ENCODE peak calls at places on chromosomes 2 and 18, in six cellular contexts. K, A, M, P, V and O are unnamed samples. For H3K4me1, the result is how much of the 10 kb centered on the place peaks cover.

GRCh38 chr2:71703981-71704545 is 250.7 kb downstream of the DYSF start:
- DNase-seq in V (no peak), K (no peak), P (no peak), M (no peak), A (no peak), O (no peak)

GRCh38 chr2:100285011-100285410 is 37.3 kb downstream of the LONRF2 start:
- DNase-seq in A (no peak), K (no peak), M (no peak), P (no peak), V (no peak), O (no peak)

GRCh38 chr2:31324000-31324633 is 90.2 kb downstream of the EHD3 start:
- DNase-seq in A (no peak), V (no peak), M (no peak), K (no peak), P (no peak), O (no peak)

GRCh38 chr18:22643731-22644130 is 226.0 kb upstream of the CTAGE1 start:
- DNase-seq in A (no peak), K (no peak), P (no peak), M (no peak), V (no peak), O (no peak)

GRCh38 chr18:24876266-24876665 is 415.8 kb downstream of the HRH4 start:
- DNase-seq in V (no peak), M (no peak), A (no peak), P (no peak), K (no peak), O (no peak)

GRCh38 chr2:160952462-160952861 is 207.8 kb upstream of the TANK start:
- DNase-seq in K (no peak), P (no peak), V (no peak), M (no peak), A (no peak), O (peak)

GRCh38 chr2:210606001-210606400 is 49.6 kb downstream of the CPS1 start:
- DNase-seq in A (no peak), V (no peak), M (no peak), K (no peak), P (no peak), O (no peak)

GRCh38 chr2:47174731-47175361 is 19.7 kb upstream of the STPG4 start:
- DNase-seq in K (peak), A (peak), P (no peak), M (peak), V (peak), O (peak)

GRCh38 chr18:3994061-3994687 is 460.9 kb downstream of the DLGAP1 start:
- DNase-seq in V (no peak), A (no peak), M (no peak), K (no peak), P (peak), O (no peak)

GRCh38 chr18:39053569-39053968 is 1488.0 kb upstream of the CELF4 start:
- DNase-seq in P (no peak), A (no peak), M (no peak), K (no peak), V (no peak), O (no peak)

GRCh38 chr18:8706545-8706980 is 1.2 kb downstream of the MTCL1 start:
- DNase-seq in M (no peak), P (peak), K (no peak), V (no peak), A (no peak), O (no peak)

GRCh38 chr2:231464576-231465540 is 574 bp upstream of the NCL start:
- DNase-seq in V (peak), K (peak), M (peak), A (peak), P (peak), O (peak)

GRCh38 chr2:202104286-202104870 is 31.3 kb downstream of the KIAA2012 start:
- DNase-seq in V (peak), P (peak), K (peak), M (no peak), A (peak), O (no peak)

DNA sequence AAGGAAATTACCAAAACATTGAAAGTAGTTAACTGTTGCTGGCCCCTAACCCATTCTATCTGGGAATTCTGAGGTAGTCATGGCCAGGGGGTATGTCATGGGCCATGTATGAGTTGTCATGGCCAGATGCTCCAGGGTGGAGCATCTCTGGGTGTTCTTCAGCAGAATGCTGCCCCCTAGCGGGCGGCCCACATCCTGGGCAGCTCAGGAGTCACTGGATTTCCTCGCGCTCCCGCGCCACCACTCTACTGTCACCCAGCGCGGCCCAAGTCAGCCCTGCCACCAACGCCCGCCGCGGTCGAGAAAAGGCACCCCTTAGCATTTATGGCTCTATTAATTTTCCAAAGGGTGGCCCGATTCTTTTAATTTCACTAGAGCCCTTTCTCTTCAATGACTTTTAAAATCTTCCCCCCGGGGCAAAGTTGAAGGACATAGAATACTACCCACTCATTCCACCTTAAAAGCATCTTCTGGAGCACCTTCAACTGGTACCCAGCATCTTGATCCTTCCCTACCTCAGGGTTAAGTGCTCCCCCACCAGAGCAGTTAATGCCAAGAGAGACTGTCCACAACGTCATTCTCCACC is 41.6 kb downstream of the PKDCC start:
- DNase-seq in A (peak), M (no peak), V (peak), P (peak), K (peak), O (no peak)
- H3K4me1 ChIP-seq in A (under half), M (under half), V (under half), P (under half), K (under half), O (under half)

GRCh38 chr2:45889053-45889452 is 237.6 kb downstream of the PRKCE start:
- DNase-seq in V (peak), A (no peak), P (no peak), K (peak), M (no peak), O (no peak)
- TF ChIP-seq POLR2A in V (no peak), A (no peak), P (no peak), K (no peak), M (no peak), O (no peak)

DNA sequence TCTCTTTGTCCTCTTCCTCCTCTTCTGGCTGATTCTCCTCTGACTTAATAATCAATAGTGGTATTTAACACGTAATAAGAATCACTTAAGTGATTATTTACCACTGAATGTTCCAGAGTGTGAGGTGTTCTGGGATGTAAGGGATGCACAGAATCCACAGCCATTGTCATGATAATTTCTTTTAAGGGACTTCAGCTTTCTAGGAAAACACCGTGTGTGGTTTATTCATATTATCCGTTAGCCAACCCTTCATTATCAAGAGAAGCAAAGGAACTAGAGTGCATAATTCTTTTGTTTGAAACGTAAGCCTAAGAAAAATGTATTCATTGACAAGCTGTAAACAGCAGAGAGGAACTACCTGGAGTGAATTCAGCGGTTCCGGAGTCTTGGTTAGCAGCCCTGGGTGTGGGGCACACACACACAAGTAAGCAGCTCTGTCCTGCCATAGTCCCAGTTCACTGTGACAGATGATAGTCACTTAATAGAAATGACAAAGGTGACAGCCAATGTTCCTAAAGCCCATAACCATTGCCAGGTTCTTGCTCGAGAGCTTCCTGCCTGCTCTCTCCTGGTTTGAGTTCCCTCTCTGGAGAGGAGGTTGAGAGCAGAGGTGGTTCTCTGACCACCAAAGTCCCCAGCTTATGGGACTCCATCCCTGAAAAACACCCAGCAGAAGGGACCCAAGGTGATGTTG is 101.9 kb downstream of the ACOXL start:
- DNase-seq in V (no peak), A (no peak), M (no peak), P (no peak), K (no peak), O (no peak)
- H3K4me1 ChIP-seq in V (under half), A (under half), M (under half), P (under half), K (under half), O (under half)

GRCh38 chr18:45332911-45333310 is 282.4 kb upstream of the SLC14A2 start:
- DNase-seq in A (no peak), K (no peak), M (no peak), V (no peak), P (no peak), O (no peak)

GRCh38 chr18:45328762-45329161 is 286.5 kb upstream of the SLC14A2 start:
- DNase-seq in M (no peak), P (no peak), A (no peak), K (no peak), V (no peak), O (no peak)

GRCh38 chr18:45328271-45328670 is 287.0 kb upstream of the SLC14A2 start:
- DNase-seq in K (no peak), P (no peak), A (no peak), V (no peak), M (no peak), O (no peak)

GRCh38 chr18:45326505-45326904 is 288.8 kb upstream of the SLC14A2 start:
- DNase-seq in A (no peak), V (no peak), P (no peak), M (no peak), K (no peak), O (no peak)

DNA sequence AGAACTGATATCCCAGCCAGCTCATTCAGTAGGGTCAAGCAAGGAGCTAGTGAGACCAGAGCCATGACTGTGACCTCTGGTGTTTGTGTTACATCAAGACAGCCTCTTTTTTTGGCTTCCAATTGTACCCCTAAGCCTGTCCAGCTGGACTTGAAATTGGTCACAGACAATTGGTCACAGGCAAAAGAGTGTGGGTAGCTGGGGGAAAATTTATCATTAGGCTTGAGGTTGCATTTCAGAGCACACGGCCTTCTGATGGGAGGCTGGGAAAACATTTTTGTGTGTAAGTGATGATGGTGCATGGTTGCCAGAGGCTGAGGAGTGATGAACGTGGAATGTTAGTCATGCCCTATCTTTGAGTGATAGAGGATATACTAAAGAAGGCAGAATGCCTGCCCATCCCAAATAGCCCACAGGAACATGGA is 285.1 kb upstream of the SLC14A2 start:
- DNase-seq in K (no peak), V (no peak), A (no peak), P (no peak), M (no peak), O (no peak)
- TF ChIP-seq POLR2A in K (no peak), V (no peak), A (no peak), P (no peak), M (no peak), O (no peak)

GRCh38 chr2:197207608-197208007 is 103.0 kb downstream of the ANKRD44 start:
- DNase-seq in V (no peak), K (no peak), P (no peak), A (no peak), M (no peak), O (no peak)

GRCh38 chr2:197208029-197208428 is 102.6 kb downstream of the ANKRD44 start:
- DNase-seq in V (no peak), K (no peak), M (no peak), P (no peak), A (no peak), O (no peak)

GRCh38 chr2:197205590-197206215 is 104.9 kb downstream of the ANKRD44 start:
- DNase-seq in P (no peak), K (peak), M (no peak), V (no peak), A (no peak), O (no peak)

GRCh38 chr2:197208841-197209240 is 101.7 kb downstream of the ANKRD44 start:
- DNase-seq in V (no peak), M (no peak), P (no peak), K (no peak), A (no peak), O (no peak)

DNA sequence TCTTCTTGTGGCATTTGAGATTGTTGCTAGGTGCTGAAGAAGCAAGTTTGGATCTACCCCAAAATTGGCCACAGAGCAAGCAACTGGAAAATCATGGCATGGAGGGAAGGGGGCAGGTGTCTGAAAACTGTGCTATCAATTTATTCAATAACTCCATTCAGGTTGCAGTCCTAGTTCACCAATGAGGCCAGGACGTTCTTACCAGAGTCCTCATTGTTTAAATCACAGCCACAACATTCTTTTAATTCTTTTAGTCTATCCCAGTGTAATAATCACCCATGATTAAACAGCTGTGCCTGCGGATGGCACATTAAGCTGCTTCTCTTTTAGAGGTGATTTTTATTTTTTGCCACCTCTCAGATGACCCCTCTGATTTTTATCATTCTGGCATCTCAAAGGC is 103.5 kb downstream of the ANKRD44 start:
- DNase-seq in A (no peak), M (no peak), P (no peak), V (no peak), K (no peak), O (no peak)
- H3K4me1 ChIP-seq in A (under half), M (under half), P (half or more), V (under half), K (under half), O (under half)

GRCh38 chr2:101622633-101623521 is 74.6 kb upstream of the MAP4K4 start:
- DNase-seq in K (no peak), P (no peak), M (no peak), V (no peak), A (no peak), O (no peak)
- TF ChIP-seq POLR2A in K (no peak), P (no peak), M (no peak), V (no peak), A (no peak), O (no peak)

GRCh38 chr2:236257171-236257570 is 7.0 kb downstream of the ASB18 start:
- DNase-seq in V (no peak), M (no peak), P (no peak), A (no peak), K (no peak), O (no peak)

GRCh38 chr2:236259371-236259770 is 4.8 kb downstream of the ASB18 start:
- DNase-seq in A (no peak), K (no peak), M (no peak), V (no peak), P (no peak), O (no peak)

GRCh38 chr2:236254674-236255073 is 9.5 kb downstream of the ASB18 start:
- DNase-seq in P (no peak), V (no peak), M (no peak), K (no peak), A (no peak), O (no peak)

GRCh38 chr2:236256601-236257000 is 7.6 kb downstream of the ASB18 start:
- DNase-seq in M (no peak), P (no peak), A (no peak), K (no peak), V (no peak), O (no peak)

DNA sequence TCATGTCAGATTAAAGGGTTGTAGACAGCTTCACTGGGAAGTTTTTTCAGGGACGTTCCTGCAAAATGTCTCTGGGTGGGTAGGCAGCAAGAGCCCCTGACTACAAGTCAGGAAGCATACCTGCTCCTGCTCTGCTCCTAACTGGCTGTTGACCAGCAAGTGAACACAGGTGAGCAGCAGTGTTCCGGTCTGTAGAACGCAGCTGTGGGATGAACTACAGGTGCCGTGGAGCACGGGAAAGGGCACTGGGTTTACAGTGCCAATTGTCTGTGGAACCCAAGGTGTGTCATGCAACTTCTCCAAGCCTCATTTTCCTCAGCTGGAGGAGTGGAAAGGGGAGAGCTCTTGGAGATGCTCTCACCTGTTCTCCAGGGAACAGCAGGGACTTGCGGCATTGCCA is 6.6 kb downstream of the ASB18 start:
- DNase-seq in V (no peak), P (no peak), A (no peak), M (no peak), K (no peak), O (no peak)
- H3K4me1 ChIP-seq in V (under half), P (under half), A (under half), M (under half), K (under half), O (under half)

GRCh38 chr18:54261894-54262293 is 7.4 kb upstream of the POLI start:
- DNase-seq in K (peak), V (no peak), A (no peak), M (no peak), P (no peak), O (no peak)

GRCh38 chr18:54260376-54261072 is 8.8 kb upstream of the POLI start:
- DNase-seq in M (no peak), K (no peak), P (no peak), A (no peak), V (no peak), O (no peak)

GRCh38 chr18:54267688-54268087 is 1.6 kb upstream of the POLI start:
- DNase-seq in K (no peak), M (no peak), A (no peak), P (no peak), V (no peak), O (no peak)

GRCh38 chr18:54263904-54264336 is 5.4 kb upstream of the POLI start:
- DNase-seq in P (no peak), M (no peak), V (no peak), A (no peak), K (no peak), O (no peak)
- TF ChIP-seq POLR2A in P (no peak), M (no peak), V (no peak), A (no peak), K (no peak), O (no peak)

GRCh38 chr2:55213822-55214221 is 18.3 kb downstream of the CLHC1 start:
- DNase-seq in P (no peak), V (no peak), K (no peak), M (no peak), A (no peak), O (no peak)
- H3K4me1 ChIP-seq in P (under half), V (under half), K (under half), M (under half), A (under half), O (under half)